ENCODE peak calls at places on chromosomes 1 and 21, in six cellular contexts. L, B, A, G, Y and K are unnamed samples.

GRCh38 chr1:1137256-1138045 is 21.6 kb upstream of the C1orf159 start:
- DNase-seq in L (no peak), B (no peak), A (no peak), G (no peak), Y (peak; percentile 72), K (no peak)

GRCh38 chr1:33880298-33880697 is 16.4 kb downstream of the HMGB4 start:
- DNase-seq in L (no peak), B (no peak), A (no peak), G (no peak), Y (no peak), K (no peak)

GRCh38 chr21:43864313-43864805 is 664 bp upstream of the AGPAT3 start:
- DNase-seq in L (peak; percentile 31), B (peak; percentile 50), A (peak; percentile 80), G (no peak), Y (peak; percentile 71), K (no peak)

GRCh38 chr1:39898648-39899603 is 2.8 kb downstream of the MYCL start:
- DNase-seq in L (peak; percentile 66), B (no peak), A (peak; percentile 86), G (peak; percentile 89), Y (peak; percentile 51), K (no peak)

GRCh38 chr1:156689035-156689959 is 12.1 kb upstream of the NES start:
- DNase-seq in L (peak; percentile 83), B (peak; percentile 77), A (peak; percentile 77), G (peak; percentile 83), Y (peak; percentile 72), K (peak; percentile 91)

GRCh38 chr1:41314781-41315481 is 46.3 kb upstream of the FOXO6 start:
- DNase-seq in L (peak; percentile 15), B (no peak), A (no peak), G (no peak), Y (no peak), K (no peak)

GRCh38 chr1:169119405-169119804 is 12.9 kb downstream of the ATP1B1 start:
- DNase-seq in L (no peak), B (peak; percentile 43), A (no peak), G (peak; percentile 48), Y (no peak), K (no peak)

GRCh38 chr1:207006914-207007313 is 25.6 kb downstream of the C1orf116 start:
- DNase-seq in L (no peak), B (peak; percentile 53), A (no peak), G (no peak), Y (no peak), K (no peak)

GRCh38 chr1:154812911-154813816 is 56.9 kb downstream of the KCNN3 start:
- DNase-seq in L (no peak), B (peak; percentile 81), A (no peak), G (peak; percentile 94), Y (no peak), K (no peak)

GRCh38 chr1:240117202-240117769 is 25.6 kb downstream of the FMN2 start:
- DNase-seq in L (no peak), B (no peak), A (no peak), G (no peak), Y (no peak), K (no peak)

GRCh38 chr1:216210081-216210480 is 213.2 kb downstream of the USH2A start:
- DNase-seq in L (peak; percentile 43), B (no peak), A (no peak), G (no peak), Y (no peak), K (no peak)

GRCh38 chr1:35568975-35569395 is 4.1 kb upstream of the TFAP2E start:
- DNase-seq in L (peak; percentile 66), B (peak; percentile 54), A (peak; percentile 74), G (peak; percentile 78), Y (peak; percentile 69), K (peak; percentile 83)

GRCh38 chr1:202807926-202808757 is at the start of gene KDM5B:
- DNase-seq in L (peak; percentile 86), B (peak; percentile 70), A (peak; percentile 70), G (peak; percentile 94), Y (peak; percentile 83), K (peak; percentile 77)

GRCh38 chr1:57353589-57353988 is 70.3 kb downstream of the DAB1 start:
- DNase-seq in L (peak; percentile 39), B (no peak), A (no peak), G (no peak), Y (no peak), K (no peak)

GRCh38 chr1:108597041-108597440 is 37.1 kb downstream of the EEIG2 start:
- DNase-seq in L (no peak), B (no peak), A (no peak), G (no peak), Y (no peak), K (no peak)

GRCh38 chr21:34333150-34333739 is 30.6 kb upstream of the KCNE2 start:
- DNase-seq in L (no peak), B (peak; percentile 17), A (no peak), G (no peak), Y (no peak), K (no peak)

GRCh38 chr1:78279051-78279450 is 211.7 kb upstream of the PTGFR start:
- DNase-seq in L (peak; percentile 91), B (peak; percentile 98), A (no peak), G (no peak), Y (no peak), K (no peak)

GRCh38 chr1:53394306-53394705 is 64.9 kb upstream of the DMRTB1 start:
- DNase-seq in L (no peak), B (no peak), A (no peak), G (no peak), Y (no peak), K (no peak)

GRCh38 chr1:2821373-2821955 is 20.0 kb upstream of the TTC34 start:
- DNase-seq in L (no peak), B (no peak), A (no peak), G (no peak), Y (no peak), K (peak; percentile 28)

GRCh38 chr1:26537951-26538352 is 8.4 kb downstream of the RPS6KA1 start:
- DNase-seq in L (peak; percentile 28), B (peak; percentile 59), A (no peak), G (peak; percentile 54), Y (peak; percentile 56), K (no peak)

GRCh38 chr21:33039542-33039941 is 13.8 kb downstream of the OLIG2 start:
- DNase-seq in L (no peak), B (no peak), A (no peak), G (no peak), Y (no peak), K (no peak)

GRCh38 chr1:226666164-226666506 is 72.9 kb downstream of the ITPKB start:
- DNase-seq in L (no peak), B (no peak), A (no peak), G (no peak), Y (no peak), K (peak; percentile 77)

GRCh38 chr1:41341756-41342562 is 19.3 kb upstream of the FOXO6 start:
- DNase-seq in L (no peak), B (no peak), A (peak; percentile 56), G (no peak), Y (peak; percentile 65), K (peak; percentile 64)

GRCh38 chr1:197598935-197599334 is 176.3 kb downstream of the DENND1B start:
- DNase-seq in L (no peak), B (no peak), A (no peak), G (no peak), Y (no peak), K (no peak)

GRCh38 chr1:4345126-4345525 is 309.3 kb upstream of the AJAP1 start:
- DNase-seq in L (no peak), B (no peak), A (no peak), G (no peak), Y (no peak), K (no peak)

GRCh38 chr1:62208087-62208486 is 13.4 kb downstream of the L1TD1 start:
- DNase-seq in L (no peak), B (no peak), A (no peak), G (no peak), Y (no peak), K (no peak)

GRCh38 chr1:180971273-180971997 is 51.2 kb downstream of the STX6 start:
- DNase-seq in L (no peak), B (no peak), A (no peak), G (no peak), Y (no peak), K (no peak)

GRCh38 chr1:51790385-51790784 is 88.1 kb downstream of the NRDC start:
- DNase-seq in L (no peak), B (no peak), A (no peak), G (no peak), Y (no peak), K (no peak)

GRCh38 chr1:3074297-3074741 is 5.3 kb downstream of the PRDM16 start:
- DNase-seq in L (no peak), B (no peak), A (peak; percentile 56), G (no peak), Y (no peak), K (no peak)

GRCh38 chr21:16605588-16605987 is 875.8 kb downstream of the USP25 start:
- DNase-seq in L (peak; percentile 41), B (no peak), A (no peak), G (no peak), Y (no peak), K (no peak)

GRCh38 chr21:29114765-29115164 is 15.7 kb upstream of the MAP3K7CL start:
- DNase-seq in L (peak; percentile 81), B (peak; percentile 72), A (no peak), G (peak; percentile 77), Y (no peak), K (no peak)

GRCh38 chr1:180631197-180631765 is 541 bp upstream of the XPR1 start:
- DNase-seq in L (no peak), B (no peak), A (no peak), G (no peak), Y (no peak), K (no peak)

GRCh38 chr1:115547661-115548060 is 94.1 kb upstream of the VANGL1 start:
- DNase-seq in L (no peak), B (no peak), A (no peak), G (no peak), Y (no peak), K (no peak)
- H3K27ac ChIP-seq in L (no peak overlapping the region), B (no peak overlapping the region), A (no peak overlapping the region), G (no peak overlapping the region), Y (no peak overlapping the region), K (no peak overlapping the region)

DNA sequence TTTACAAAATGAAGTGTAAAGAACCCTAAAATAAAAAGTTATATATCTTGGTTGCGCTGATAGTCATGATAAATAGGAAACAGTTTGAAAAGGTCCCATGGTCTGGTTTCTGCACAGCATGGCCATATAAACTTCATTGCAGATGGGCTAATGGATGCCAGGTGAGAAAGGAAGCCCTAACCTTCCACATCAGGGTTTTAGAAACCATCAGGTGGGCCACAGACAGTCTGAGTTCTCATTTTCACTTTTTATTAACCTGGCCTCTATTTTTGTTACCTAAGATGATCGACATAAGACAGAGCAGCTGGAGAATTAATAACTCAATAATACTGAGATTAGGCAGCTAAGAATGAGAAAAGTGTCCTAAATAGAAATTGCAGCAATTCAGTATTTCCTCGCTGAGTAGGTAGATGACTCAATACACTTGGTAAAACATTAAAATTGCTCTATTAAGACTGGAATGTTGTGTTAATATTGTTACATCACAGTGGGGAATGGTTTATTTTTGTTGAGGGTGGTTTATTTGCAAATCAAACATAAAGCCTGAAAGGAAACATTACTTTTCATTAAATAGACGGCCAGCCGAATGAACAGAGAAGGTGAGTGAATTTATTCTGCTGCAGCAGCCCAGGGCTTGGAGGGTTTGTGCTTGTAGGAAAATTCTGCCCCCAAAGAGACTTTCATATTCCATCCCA is 21.1 kb downstream of the C1orf21 start:
- DNase-seq in L (peak; percentile 62), B (no peak), A (no peak), G (no peak), Y (no peak), K (no peak)
- H3K27ac ChIP-seq in L (no peak overlapping the region), B (no peak overlapping the region), A (peak overlapping the region; percentile 35), G (no peak overlapping the region), Y (no peak overlapping the region), K (no peak overlapping the region)

GRCh38 chr1:7954683-7955082 is 6.8 kb upstream of the PARK7 start:
- DNase-seq in L (no peak), B (no peak), A (no peak), G (no peak), Y (no peak), K (no peak)
- H3K27ac ChIP-seq in L (peak overlapping the region; percentile 79), B (no peak overlapping the region), A (peak overlapping the region; percentile 94), G (peak overlapping the region; percentile 88), Y (peak overlapping the region; percentile 73), K (no peak overlapping the region)

GRCh38 chr1:60037669-60038068 is 35.9 kb downstream of the C1orf87 start:
- DNase-seq in L (no peak), B (no peak), A (no peak), G (no peak), Y (no peak), K (no peak)
- H3K27ac ChIP-seq in L (no peak overlapping the region), B (no peak overlapping the region), A (no peak overlapping the region), G (no peak overlapping the region), Y (no peak overlapping the region), K (no peak overlapping the region)